ENCODE peak calls at places on chromosomes 11 and 22, in nine cellular contexts. M is tibial artery; W is Peyer's patch; N is DMS153; J is iPS DF 6.9; Y is IMR-90; E is NCI-H1105; P is T follicular helper cell; O is stimulated activated CD4-positive, alpha-beta T cell treated with anti-CD3 and anti-CD28 coated beads, Interleukin-4, amount 100 ng/mL, for 48 hours. I is an unnamed sample.

GRCh38 chr11:130778026-130778425 is 138.3 kb downstream of the SNX19 start:
- DNase-seq in O (no peak), W (no peak), Y (no peak), N (no peak), M (no peak), E (no peak), P (no peak), J (no peak), I (no peak)

GRCh38 chr22:40238425-40239344 is 61.0 kb downstream of the TNRC6B start:
- DNase-seq in J (no peak), O (no peak), W (no peak), E (no peak), P (no peak), M (peak), Y (peak), N (no peak), I (peak)

GRCh38 chr22:44924724-44925123 is 85.1 kb downstream of the PHF21B start:
- DNase-seq in O (no peak), J (no peak), P (no peak), N (no peak), M (no peak), E (no peak), Y (no peak), W (no peak), I (peak)

GRCh38 chr11:94002226-94002625 is 18.9 kb upstream of the HEPHL1 start:
- DNase-seq in Y (peak), O (no peak), E (no peak), P (no peak), J (no peak), M (no peak), N (no peak), W (no peak), I (peak)

GRCh38 chr11:88398372-88399140 is 61.0 kb upstream of the CTSC start:
- DNase-seq in W (no peak), N (no peak), P (no peak), J (no peak), Y (peak), O (no peak), E (no peak), M (no peak), I (peak)

GRCh38 chr11:69138265-69138664 is 17.5 kb upstream of the SMIM38 start:
- DNase-seq in J (no peak), O (no peak), P (no peak), M (no peak), Y (peak), E (no peak), W (no peak), N (no peak), I (peak)

GRCh38 chr11:11996321-11997174 is 11.9 kb downstream of the DKK3 start:
- DNase-seq in O (no peak), E (no peak), W (no peak), P (no peak), J (no peak), Y (no peak), N (no peak), M (no peak), I (peak)

GRCh38 chr11:64672875-64673274 is 50.1 kb downstream of the NRXN2 start:
- DNase-seq in N (no peak), O (no peak), Y (no peak), P (no peak), E (no peak), W (no peak), M (no peak), J (no peak), I (no peak)

GRCh38 chr11:117316197-117316961 is at the start of gene BACE1:
- DNase-seq in P (no peak), Y (peak), E (peak), N (peak), M (peak), O (no peak), J (peak), W (peak), I (peak)

GRCh38 chr11:30143098-30143705 is 87.6 kb upstream of the FSHB start:
- DNase-seq in W (no peak), J (peak), N (peak), E (no peak), M (no peak), P (no peak), O (no peak), Y (peak), I (peak)

GRCh38 chr11:78669249-78669648 is 94.6 kb upstream of the NARS2 start:
- DNase-seq in N (no peak), M (no peak), J (no peak), E (no peak), Y (no peak), W (no peak), P (no peak), O (no peak), I (no peak)

I was measured in bronchial epithelial cell.